ENCODE peak calls at places on chromosomes 16 and 17, in four cellular contexts. H, K, O and I are unnamed samples.
A peak's percentile ranks its signal among the peaks of the same experiment; 100 is the strongest.

GRCh38 chr16:26795184-26795583 is 271.5 kb upstream of the C16orf82 start:
- DNase-seq in H (no peak), K (peak; percentile 56), O (no peak), I (peak; percentile 19)

GRCh38 chr17:70111201-70111600 is 36.2 kb downstream of the KCNJ16 start:
- DNase-seq in H (no peak), K (no peak), O (no peak), I (no peak)

GRCh38 chr16:30417447-30418349 is 10.3 kb downstream of the ZNF771 start:
- DNase-seq in H (peak; percentile 92), K (peak; percentile 99), O (peak; percentile 63), I (no peak)

GRCh38 chr16:89565506-89566372 is 5.3 kb downstream of the RPL13 start:
- DNase-seq in H (no peak), K (peak; percentile 64), O (no peak), I (peak; percentile 78)

GRCh38 chr17:36598951-36599401 is 2.4 kb upstream of the MRM1 start:
- DNase-seq in H (no peak), K (no peak), O (no peak), I (no peak)

GRCh38 chr16:87150359-87151280 is 166.6 kb downstream of the C16orf95 start:
- DNase-seq in H (no peak), K (no peak), O (no peak), I (no peak)

GRCh38 chr17:65750678-65751077 is 189.2 kb upstream of the AXIN2 start:
- DNase-seq in H (peak; percentile 73), K (no peak), O (peak; percentile 67), I (peak; percentile 87)

GRCh38 chr17:38702900-38703741 is 2.0 kb upstream of the MLLT6 start:
- DNase-seq in H (no peak), K (no peak), O (no peak), I (no peak)

GRCh38 chr17:47203984-47204721 is 5.0 kb upstream of the MYL4 start:
- DNase-seq in H (no peak), K (no peak), O (no peak), I (peak; percentile 29)

GRCh38 chr17:5571281-5571680 is 13.0 kb downstream of the NLRP1 start:
- DNase-seq in H (no peak), K (no peak), O (no peak), I (no peak)

GRCh38 chr16:80144191-80144590 is 396.6 kb upstream of the DYNLRB2 start:
- DNase-seq in H (no peak), K (no peak), O (no peak), I (no peak)

GRCh38 chr16:89422905-89423630 is 67.3 kb downstream of the ANKRD11 start:
- DNase-seq in H (no peak), K (no peak), O (no peak), I (peak; percentile 61)

GRCh38 chr16:82848013-82848412 is 221.2 kb downstream of the CDH13 start:
- DNase-seq in H (no peak), K (no peak), O (no peak), I (peak; percentile 20)

GRCh38 chr16:85019659-85020245 is 7.8 kb upstream of the KIAA0513 start:
- DNase-seq in H (peak; percentile 78), K (no peak), O (no peak), I (no peak)

GRCh38 chr17:65099941-65100315 is 37.2 kb upstream of the RGS9 start:
- DNase-seq in H (peak; percentile 73), K (no peak), O (no peak), I (peak; percentile 35)

GRCh38 chr17:43871947-43872690 is 25.1 kb downstream of the CD300LG start:
- DNase-seq in H (no peak), K (no peak), O (no peak), I (no peak)

GRCh38 chr17:43873091-43873490 is 26.1 kb downstream of the CD300LG start:
- DNase-seq in H (no peak), K (no peak), O (no peak), I (no peak)

GRCh38 chr17:43864161-43864706 is 17.3 kb downstream of the CD300LG start:
- DNase-seq in H (no peak), K (no peak), O (no peak), I (no peak)

GRCh38 chr17:43873815-43874214 is 26.8 kb downstream of the CD300LG start:
- DNase-seq in H (no peak), K (no peak), O (no peak), I (no peak)

GRCh38 chr17:43868236-43868994 is 21.4 kb downstream of the CD300LG start:
- DNase-seq in H (peak; percentile 19), K (no peak), O (no peak), I (no peak)
- H3K27ac ChIP-seq in H (no peak overlapping the region), K (no peak overlapping the region), O (no peak overlapping the region), I (no peak overlapping the region)

GRCh38 chr17:80425835-80426426 is 11.0 kb downstream of the ENDOV start:
- DNase-seq in H (no peak), K (no peak), O (no peak), I (no peak)
- H3K4me1 ChIP-seq in H (peaks cover 8% of the 10 kb centered on the region), K (peaks cover 13% of the 10 kb centered on the region), O (no peaks in the 10 kb centered on the region), I (no peaks in the 10 kb centered on the region)

DNA sequence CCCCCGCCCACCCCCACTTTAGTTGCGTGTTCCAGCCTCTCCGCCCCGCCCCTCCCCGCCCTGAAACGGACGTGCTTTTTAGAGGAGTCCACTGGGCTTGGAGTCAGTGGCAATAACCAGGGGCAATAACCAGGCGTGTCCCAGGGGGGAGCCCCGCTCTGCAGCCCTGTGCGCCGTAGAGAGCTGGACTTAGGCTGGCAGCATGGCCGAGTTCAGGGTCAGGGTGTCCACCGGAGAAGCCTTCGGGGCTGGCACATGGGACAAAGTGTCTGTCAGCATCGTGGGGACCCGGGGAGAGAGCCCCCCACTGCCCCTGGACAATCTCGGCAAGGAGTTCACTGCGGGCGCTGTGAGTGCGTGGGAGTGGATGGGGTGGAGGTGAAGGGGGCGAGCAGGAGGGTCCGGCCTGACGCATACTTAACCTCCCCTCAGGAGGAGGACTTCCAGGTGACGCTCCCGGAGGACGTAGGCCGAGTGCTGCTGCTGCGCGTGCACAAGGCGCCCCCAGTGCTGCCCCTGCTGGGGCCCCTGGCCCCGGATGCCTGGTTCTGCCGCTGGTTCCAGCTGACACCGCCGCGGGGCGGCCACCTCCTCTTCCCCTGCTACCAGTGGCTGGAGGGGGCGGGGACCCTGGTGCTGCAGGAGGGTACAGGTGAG is at the start of gene ALOX15B:
- DNase-seq in H (no peak), K (no peak), O (no peak), I (no peak)
- H3K4me3 ChIP-seq in H (peak within 1 kb of the TSS; percentile 36), K (no peak within 1 kb of the TSS), O (no peak within 1 kb of the TSS), I (no peak within 1 kb of the TSS)

GRCh38 chr17:40287494-40288369 is at the start of gene CDC6:
- DNase-seq in H (peak; percentile 99), K (peak; percentile 99), O (peak; percentile 99), I (peak; percentile 99)
- H3K27ac ChIP-seq in H (peak within 1 kb of the TSS; percentile 43), K (peak within 1 kb of the TSS; percentile 78), O (peak within 1 kb of the TSS; percentile 32), I (peak within 1 kb of the TSS; percentile 76)

DNA sequence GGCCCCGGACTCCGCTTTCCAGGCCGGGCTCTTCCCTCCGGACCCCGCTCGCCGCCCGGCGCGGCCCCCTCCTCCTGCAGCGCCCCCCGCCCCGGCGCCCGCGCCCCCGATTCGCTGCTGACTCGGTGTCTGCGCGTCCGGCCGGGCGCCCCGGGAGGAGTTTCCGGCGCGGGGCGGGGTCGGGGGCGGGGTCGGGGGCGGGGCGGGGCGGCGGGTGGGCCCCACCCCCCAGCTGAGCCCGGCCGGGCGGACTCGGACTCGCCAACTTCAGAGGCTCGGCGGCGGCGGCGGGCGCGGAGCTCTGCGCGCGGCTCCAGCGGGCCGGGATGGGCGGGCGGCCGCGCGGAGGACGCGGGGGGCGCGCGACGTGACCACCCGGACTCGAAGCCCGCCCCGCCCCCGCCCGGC is at the start of gene METRNL:
- DNase-seq in H (peak; percentile 92), K (peak; percentile 87), O (peak; percentile 75), I (peak; percentile 85)
- H3K4me1 ChIP-seq in H (peaks cover 40% of the 10 kb centered on the region), K (peaks cover 7% of the 10 kb centered on the region), O (peaks cover 3% of the 10 kb centered on the region), I (peaks cover 40% of the 10 kb centered on the region)

GRCh38 chr17:58343131-58343530 is 8.9 kb downstream of the SUPT4H1 start:
- DNase-seq in H (no peak), K (no peak), O (no peak), I (no peak)
- H3K4me3 ChIP-seq in H (no peak overlapping the region), K (no peak overlapping the region), O (no peak overlapping the region), I (no peak overlapping the region)

GRCh38 chr16:17364319-17365210 is 106.2 kb downstream of the XYLT1 start:
- DNase-seq in H (no peak), K (no peak), O (peak; percentile 71), I (no peak)
- H3K27ac ChIP-seq in H (peak overlapping the region; percentile 83), K (no peak overlapping the region), O (peak overlapping the region; percentile 16), I (no peak overlapping the region)

GRCh38 chr17:79685121-79685520 is 45.6 kb upstream of the ENPP7 start:
- DNase-seq in H (no peak), K (no peak), O (no peak), I (no peak)
- H3K4me1 ChIP-seq in H (peaks cover 1% of the 10 kb centered on the region), K (no peaks in the 10 kb centered on the region), O (no peaks in the 10 kb centered on the region), I (no peaks in the 10 kb centered on the region)

DNA sequence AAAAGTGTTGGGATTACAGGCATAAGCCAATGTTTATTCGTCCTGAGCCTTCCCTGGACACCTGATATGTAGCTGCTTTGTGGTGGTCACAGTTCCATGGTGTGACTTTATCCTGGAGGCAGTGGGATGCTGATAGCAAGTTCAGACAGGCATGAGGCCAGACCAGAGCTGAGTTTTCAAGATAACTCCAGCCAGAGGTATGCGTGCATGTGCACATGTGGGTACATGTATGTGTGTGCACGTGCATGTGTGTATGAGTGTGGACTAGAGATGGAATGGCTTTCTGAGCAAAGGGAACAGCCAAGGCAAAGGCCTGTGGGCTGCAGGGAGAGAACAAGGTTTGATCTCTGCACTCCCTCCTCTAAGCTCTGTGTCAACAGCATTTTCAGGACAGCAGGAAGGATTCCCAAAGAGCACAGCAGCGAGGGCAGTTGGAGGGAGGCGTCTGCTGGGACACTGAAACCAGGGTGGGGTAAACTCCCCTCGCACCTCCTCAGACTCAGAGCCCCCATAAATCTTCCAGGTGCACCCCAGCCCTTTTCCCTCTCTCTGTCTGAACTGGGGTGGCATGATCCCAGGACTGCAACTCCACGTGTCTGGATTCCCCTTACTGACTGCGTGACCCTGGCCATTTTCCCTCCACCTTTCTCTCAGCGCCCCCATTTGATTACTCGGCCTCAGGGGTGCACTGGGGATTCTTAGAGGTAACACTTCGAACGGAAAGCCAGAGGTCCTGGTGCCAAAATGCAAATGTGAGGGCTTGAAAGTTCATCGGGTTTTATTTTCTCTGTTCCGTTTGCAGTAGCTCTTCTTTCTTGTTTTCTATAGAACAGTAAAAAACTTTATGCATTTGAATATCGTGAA is 15.3 kb downstream of the NLRC5 start:
- DNase-seq in H (peak; percentile 25), K (no peak), O (no peak), I (peak; percentile 51)
- H3K4me3 ChIP-seq in H (no peak overlapping the region), K (no peak overlapping the region), O (no peak overlapping the region), I (no peak overlapping the region)